ENCODE peak calls at places on chromosomes 5 and 9, in four cellular contexts. F is K562, Y is HCT116, L is H1. W is an unnamed sample.

GRCh38 chr5:109784687-109785086 is 95.0 kb downstream of the MAN2A1 start:
- DNase-seq in L (no peak), F (no peak), Y (no peak), W (no peak)

GRCh38 chr5:170151105-170151831 is 45.6 kb downstream of the FOXI1 start:
- DNase-seq in L (peak), Y (peak), F (peak), W (peak)

GRCh38 chr5:142403583-142403982 is 78.8 kb upstream of the SPRY4 start:
- DNase-seq in F (no peak), Y (peak), L (no peak), W (no peak)

GRCh38 chr9:138038244-138038671 is 160.7 kb downstream of the CACNA1B start:
- DNase-seq in Y (no peak), L (no peak), F (no peak), W (no peak)

GRCh38 chr5:147629196-147629595 is 119.3 kb upstream of the DPYSL3 start:
- DNase-seq in L (no peak), F (no peak), Y (no peak), W (no peak)

GRCh38 chr9:18473551-18474279 is at the start of gene ADAMTSL1:
- DNase-seq in F (no peak), L (peak), Y (no peak), W (peak)

GRCh38 chr9:127707766-127708165 is 978 bp downstream of the CFAP157 start:
- DNase-seq in L (no peak), Y (peak), F (peak), W (no peak)

GRCh38 chr5:41517909-41518308 is 7.5 kb upstream of the PLCXD3 start:
- DNase-seq in F (no peak), Y (no peak), L (no peak), W (no peak)

GRCh38 chr5:179378441-179379271 is 33.4 kb upstream of the ADAMTS2 start:
- DNase-seq in F (no peak), L (no peak), Y (no peak), W (no peak)

DNA sequence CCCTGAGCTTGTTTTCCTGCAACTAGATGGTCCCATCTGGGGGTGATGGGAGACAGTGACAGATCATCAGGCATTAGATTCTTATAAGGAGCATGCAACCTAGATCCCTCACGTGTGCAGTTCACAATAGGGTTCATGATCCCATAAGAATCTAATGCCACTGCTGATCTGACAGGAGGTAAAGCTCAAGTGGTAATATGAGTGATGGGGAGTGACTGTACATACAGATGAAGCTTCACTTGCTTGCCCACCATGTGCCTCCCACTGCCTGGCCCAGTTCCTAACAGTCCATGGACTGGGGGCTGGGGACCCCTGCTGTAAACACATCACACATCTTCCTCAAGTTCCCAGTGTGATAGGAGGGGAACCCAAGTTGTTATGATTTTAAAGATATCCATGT is 177.2 kb upstream of the DAPK1 start:
- DNase-seq in L (no peak), Y (no peak), F (no peak), W (no peak)
- TF ChIP-seq ZNF274 in L (no peak), Y (no peak), F (no peak), W (no peak)

GRCh38 chr5:112210430-112211005 is 208.6 kb downstream of the EPB41L4A start:
- DNase-seq in F (peak), L (no peak), Y (peak), W (no peak)
- TF ChIP-seq YY1 in F (no peak), L (no peak), Y (no peak), W (no peak)

GRCh38 chr9:97500765-97501176 is 695 bp upstream of the TMOD1 start:
- DNase-seq in L (no peak), F (no peak), Y (no peak), W (no peak)
- H3K9ac ChIP-seq in L (no peak), F (no peak), Y (no peak), W (peak)

GRCh38 chr9:97875111-97875510 is 22.1 kb downstream of the FOXE1 start:
- DNase-seq in F (no peak), L (no peak), Y (no peak), W (no peak)

GRCh38 chr9:97876061-97876460 is 23.0 kb downstream of the FOXE1 start:
- DNase-seq in L (no peak), F (no peak), Y (no peak), W (no peak)

GRCh38 chr9:97874617-97875016 is 21.6 kb downstream of the FOXE1 start:
- DNase-seq in F (no peak), L (no peak), Y (no peak), W (no peak)

DNA sequence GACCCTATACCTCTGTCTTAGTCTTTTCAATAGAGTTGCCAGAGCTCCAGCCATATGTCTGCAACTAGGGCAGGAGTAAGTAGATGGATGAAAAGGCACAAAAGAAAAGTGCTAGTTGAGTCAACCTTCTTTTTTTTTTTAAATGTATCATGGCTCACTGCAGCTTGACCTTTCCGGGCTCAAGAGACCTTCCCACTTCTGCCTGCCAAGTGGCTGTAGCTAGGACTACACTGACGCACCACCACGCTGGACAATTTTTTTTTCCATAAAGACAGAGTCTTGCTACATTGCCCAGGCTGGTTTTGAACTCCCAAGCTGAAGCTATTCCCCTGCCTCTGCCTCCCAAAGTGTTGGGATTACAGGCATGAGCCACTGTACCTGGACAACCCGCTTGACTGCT is 27.3 kb downstream of the FOXE1 start:
- DNase-seq in Y (no peak), F (no peak), L (no peak), W (no peak)
- TF ChIP-seq ZNF274 in Y (no peak), F (no peak), L (no peak), W (no peak)

DNA sequence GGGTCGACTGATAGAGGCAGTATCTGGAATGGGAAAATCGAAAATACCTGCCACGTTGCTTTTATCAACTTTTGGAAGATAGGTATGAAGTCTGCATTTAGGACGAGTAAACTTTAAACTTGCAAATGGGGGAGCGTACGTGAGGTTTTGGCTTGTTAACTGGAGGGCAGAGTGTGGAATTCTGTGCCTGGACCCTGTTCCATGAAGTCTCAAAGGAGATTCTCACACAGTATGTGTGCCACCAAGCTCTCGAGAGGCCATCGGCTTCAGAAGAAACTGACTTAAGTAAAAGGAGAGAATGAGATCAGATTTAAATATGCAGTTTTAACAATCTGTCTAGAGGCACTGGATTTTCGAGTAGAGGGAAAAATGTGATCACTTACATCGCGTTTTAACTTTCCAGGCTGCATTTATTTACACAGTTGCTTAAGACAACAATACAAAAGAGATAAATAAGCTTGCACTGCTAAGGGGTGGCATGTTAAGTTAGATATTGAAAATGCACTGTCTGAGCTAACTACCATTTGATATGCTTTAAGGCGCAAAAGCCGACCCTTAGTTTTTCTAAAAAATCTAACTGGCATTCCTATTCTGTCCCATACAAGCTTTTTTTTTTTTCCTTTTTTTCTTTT is 401.6 kb downstream of the EBF1 start:
- DNase-seq in F (no peak), L (no peak), Y (no peak), W (no peak)
- TF ChIP-seq YY1 in F (no peak), L (no peak), Y (no peak), W (no peak)

W was measured in NT2/D1.